ENCODE peak calls at places on chromosomes 2 and 18, in six cellular contexts. N, X, J, G, U and V are unnamed samples.

GRCh38 chr2:240300261-240300821 is 135.1 kb upstream of the GPC1 start:
- DNase-seq in N (no peak), X (peak; percentile 75), J (no peak), G (no peak), U (peak; percentile 22), V (no peak)

GRCh38 chr18:59065684-59066083 is 74.0 kb upstream of the SEC11C start:
- DNase-seq in N (no peak), X (no peak), J (no peak), G (no peak), U (no peak), V (no peak)

GRCh38 chr2:215657844-215658243 is 222.0 kb upstream of the FN1 start:
- DNase-seq in N (no peak), X (no peak), J (no peak), G (peak; percentile 99), U (no peak), V (no peak)

GRCh38 chr18:21194871-21195771 is 46.9 kb upstream of the GREB1L start:
- DNase-seq in N (no peak), X (no peak), J (no peak), G (peak; percentile 58), U (no peak), V (no peak)

GRCh38 chr2:112811841-112812306 is 24.7 kb downstream of the IL1B start:
- DNase-seq in N (no peak), X (no peak), J (no peak), G (peak; percentile 96), U (no peak), V (no peak)

GRCh38 chr2:57598552-57598951 is 448.1 kb upstream of the VRK2 start:
- DNase-seq in N (no peak), X (no peak), J (no peak), G (no peak), U (no peak), V (no peak)

GRCh38 chr2:219142329-219142728 is 18.3 kb downstream of the NHEJ1 start:
- DNase-seq in N (no peak), X (no peak), J (no peak), G (peak; percentile 67), U (no peak), V (no peak)

GRCh38 chr2:186690796-186691195 is 3.1 kb upstream of the FAM171B start:
- DNase-seq in N (no peak), X (no peak), J (no peak), G (peak; percentile 18), U (no peak), V (no peak)

GRCh38 chr2:162301151-162301804 is 17.2 kb downstream of the IFIH1 start:
- DNase-seq in N (no peak), X (no peak), J (peak; percentile 48), G (peak; percentile 75), U (peak; percentile 56), V (no peak)

GRCh38 chr2:200406379-200406778 is 99.9 kb downstream of the SPATS2L start:
- DNase-seq in N (no peak), X (no peak), J (no peak), G (peak; percentile 24), U (no peak), V (no peak)

GRCh38 chr2:85259101-85259590 is 68.6 kb downstream of the TGOLN2 start:
- DNase-seq in N (no peak), X (no peak), J (no peak), G (peak; percentile 65), U (no peak), V (no peak)

GRCh38 chr2:102145107-102145506 is 2.6 kb downstream of the IL1R1 start:
- DNase-seq in N (no peak), X (no peak), J (no peak), G (no peak), U (no peak), V (no peak)
- H3K9me3 ChIP-seq in N (no peaks in the 10 kb centered on the region), X (no peaks in the 10 kb centered on the region), J (no peaks in the 10 kb centered on the region), G (peaks cover 34% of the 10 kb centered on the region), U (peaks cover 12% of the 10 kb centered on the region), V (no peaks in the 10 kb centered on the region)

DNA sequence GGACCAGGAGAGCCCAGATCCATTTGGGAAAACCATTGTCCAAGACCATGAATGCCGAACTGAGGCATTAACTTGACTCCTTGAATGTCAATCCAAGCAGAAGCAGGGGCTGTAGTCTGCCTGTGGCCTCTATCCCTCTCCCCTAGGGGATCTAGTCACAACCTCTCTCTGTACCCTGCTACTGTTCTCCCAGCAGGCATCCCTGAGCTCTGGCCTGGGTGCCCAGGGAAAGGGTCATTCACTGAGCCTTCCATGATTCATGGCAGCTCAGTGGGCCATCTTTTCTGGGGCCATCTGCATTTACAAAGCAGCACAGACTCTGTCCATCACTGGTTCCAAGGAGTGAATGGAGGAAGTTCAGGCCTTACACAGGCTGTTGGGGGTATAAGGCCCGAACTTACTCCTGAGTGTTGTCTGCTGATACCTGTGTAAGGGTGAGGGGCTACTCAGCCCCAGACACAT is 151.8 kb downstream of the ZFP36L2 start:
- DNase-seq in N (no peak), X (no peak), J (no peak), G (no peak), U (no peak), V (no peak)
- H3K27ac ChIP-seq in N (peak overlapping the region; percentile 89), X (peak overlapping the region; percentile 77), J (peak overlapping the region; percentile 54), G (peak overlapping the region; percentile 100), U (no peak overlapping the region), V (peak overlapping the region; percentile 68)

DNA sequence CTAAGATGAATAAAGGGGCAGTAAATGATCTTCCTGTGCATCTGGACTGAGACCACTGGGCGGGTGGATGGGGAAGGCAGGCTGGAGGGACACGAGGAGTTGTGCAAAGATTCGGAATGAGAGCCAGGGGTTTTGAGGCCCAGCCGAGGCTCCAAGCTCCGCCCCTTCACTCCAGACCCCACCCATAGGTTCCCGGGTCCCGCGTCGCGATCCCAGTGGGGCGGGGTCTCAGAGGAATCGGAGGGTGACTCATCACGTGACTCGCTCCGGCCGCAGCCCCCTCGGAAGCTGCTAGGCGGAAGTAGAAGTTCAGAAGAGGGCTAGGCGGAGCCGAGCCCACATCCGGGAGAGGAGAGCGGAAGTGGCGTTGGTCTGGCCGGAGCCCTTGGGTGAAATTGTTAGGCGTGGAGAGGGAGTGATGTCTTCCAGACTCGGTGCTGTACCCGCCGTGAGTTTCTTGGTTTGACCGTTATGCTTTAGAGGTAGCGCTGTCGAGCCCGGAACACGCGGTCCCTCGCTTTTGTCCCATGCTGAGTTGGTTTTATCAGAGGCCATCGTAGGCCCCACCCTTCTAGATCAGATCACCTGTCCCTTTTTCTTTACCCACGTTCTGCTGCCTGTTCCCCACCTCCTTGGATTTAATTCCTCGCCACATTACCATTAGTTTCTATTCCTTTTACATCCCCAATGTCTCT is at the start of gene ZNF512:
- DNase-seq in N (peak; percentile 96), X (peak; percentile 96), J (peak; percentile 82), G (peak; percentile 91), U (peak; percentile 89), V (peak; percentile 66)
- TF ChIP-seq POLR2A in N (no peak), X (peak; percentile 25), J (peak; percentile 69), G (peak; percentile 73), U (peak; percentile 59), V (no peak)

GRCh38 chr2:127137225-127137624 is 30.3 kb upstream of the BIN1 start:
- DNase-seq in N (no peak), X (no peak), J (no peak), G (no peak), U (no peak), V (no peak)

GRCh38 chr2:127138281-127138680 is 31.3 kb upstream of the BIN1 start:
- DNase-seq in N (no peak), X (no peak), J (no peak), G (no peak), U (no peak), V (no peak)

GRCh38 chr2:127134833-127135830 is 28.2 kb upstream of the BIN1 start:
- DNase-seq in N (no peak), X (no peak), J (no peak), G (no peak), U (no peak), V (no peak)

GRCh38 chr2:127139766-127140165 is 32.8 kb upstream of the BIN1 start:
- DNase-seq in N (no peak), X (no peak), J (no peak), G (no peak), U (no peak), V (no peak)

DNA sequence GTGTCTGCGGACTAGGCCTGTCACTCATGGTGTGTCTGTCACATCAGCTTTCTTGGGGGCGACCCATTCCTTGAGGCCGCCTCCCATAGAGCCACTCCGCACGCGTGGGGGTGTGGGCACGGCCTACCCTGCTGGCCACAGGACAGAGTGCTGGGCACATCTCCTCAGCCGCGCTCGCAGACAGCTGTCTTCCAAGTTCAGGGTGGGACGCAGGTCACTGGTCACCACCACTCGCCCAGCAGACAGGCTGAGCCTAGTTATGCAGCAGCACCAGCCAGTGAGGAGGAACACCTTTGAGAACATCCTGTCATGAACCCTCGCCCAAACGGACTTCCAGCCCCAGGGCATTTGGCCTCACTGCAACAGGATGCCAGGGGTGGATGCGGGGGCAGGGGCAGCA is 30.8 kb upstream of the BIN1 start:
- DNase-seq in N (no peak), X (no peak), J (no peak), G (no peak), U (no peak), V (no peak)
- H3K9me3 ChIP-seq in N (no peaks in the 10 kb centered on the region), X (no peaks in the 10 kb centered on the region), J (no peaks in the 10 kb centered on the region), G (no peaks in the 10 kb centered on the region), U (no peaks in the 10 kb centered on the region), V (peaks cover 2% of the 10 kb centered on the region)

DNA sequence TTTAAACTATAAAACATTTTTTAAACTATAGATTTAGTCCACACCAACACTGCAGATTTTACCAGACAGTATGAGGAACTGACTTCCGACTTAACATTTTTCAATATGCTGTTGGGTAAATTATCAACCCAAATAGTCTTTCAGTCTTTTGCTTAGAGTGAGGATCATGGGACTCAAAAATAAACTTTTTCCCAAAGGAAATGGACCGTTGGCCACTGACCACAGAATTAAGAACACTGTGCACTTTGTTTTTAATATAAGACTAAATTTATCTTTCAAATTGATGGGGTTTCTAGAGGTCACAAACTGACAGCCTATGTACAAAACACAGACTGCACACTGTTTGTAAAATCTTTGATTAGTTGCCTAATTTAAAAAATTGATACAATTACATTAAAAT is 44.9 kb downstream of the FIGN start:
- DNase-seq in N (no peak), X (no peak), J (no peak), G (no peak), U (no peak), V (no peak)
- H3K27ac ChIP-seq in N (peak overlapping the region; percentile 63), X (peak overlapping the region; percentile 44), J (no peak overlapping the region), G (no peak overlapping the region), U (no peak overlapping the region), V (no peak overlapping the region)